ENCODE peak calls at places on chromosomes 6 and 20, in seven cellular contexts. V is uterus; Y is A549; O is fibroblast of pulmonary artery; X is OCI-LY7; U is CD8-positive, alpha-beta T cell; J is astrocyte of the cerebellum. Z is an unnamed sample.
A peak's percentile ranks its signal among the peaks of the same experiment; 100 is the strongest.

GRCh38 chr6:135423649-135424128 is 73.9 kb downstream of the AHI1 start:
- DNase-seq in Y (peak; percentile 8), V (no peak), X (peak; percentile 77), O (peak; percentile 74), U (no peak), J (peak; percentile 11), Z (peak; percentile 12)

GRCh38 chr6:43950206-43950605 is 177.0 kb downstream of the MRPL14 start:
- DNase-seq in X (no peak), U (no peak), J (no peak), Y (no peak), V (peak; percentile 8), O (no peak), Z (no peak)

GRCh38 chr6:5638666-5639065 is 368.1 kb downstream of the NRN1 start:
- DNase-seq in O (no peak), X (no peak), V (no peak), U (no peak), Y (no peak), J (no peak), Z (no peak)

GRCh38 chr6:2916354-2916925 is 13.3 kb upstream of the SERPINB9 start:
- DNase-seq in U (no peak), J (no peak), X (no peak), O (no peak), V (no peak), Y (no peak), Z (no peak)

GRCh38 chr20:32050324-32050723 is 1.7 kb upstream of the HCK start:
- DNase-seq in V (no peak), J (no peak), Y (no peak), O (no peak), X (no peak), U (no peak), Z (no peak)

GRCh38 chr6:41663558-41663957 is 25.3 kb downstream of the MDFI start:
- DNase-seq in U (no peak), Y (no peak), J (no peak), X (no peak), V (no peak), O (no peak), Z (no peak)

GRCh38 chr6:35173068-35174042 is 32.2 kb upstream of the TCP11 start:
- DNase-seq in V (no peak), Y (no peak), X (no peak), J (no peak), U (no peak), O (no peak), Z (no peak)

GRCh38 chr20:18048191-18048590 is 9.5 kb downstream of the OVOL2 start:
- DNase-seq in X (peak; percentile 8), O (no peak), Y (no peak), J (no peak), U (no peak), V (no peak), Z (no peak)

GRCh38 chr6:77292564-77293546 is 170.4 kb downstream of the HTR1B start:
- DNase-seq in O (peak; percentile 91), V (no peak), J (peak; percentile 42), Y (peak; percentile 8), U (no peak), X (no peak), Z (peak; percentile 42)

GRCh38 chr6:26251354-26252081 is 113.5 kb upstream of the BTN3A2 start:
- DNase-seq in V (no peak), X (no peak), J (peak; percentile 84), U (peak; percentile 16), Y (no peak), O (peak; percentile 96), Z (no peak)

GRCh38 chr6:48766349-48766748 is 655.4 kb upstream of the PTCHD4 start:
- DNase-seq in U (no peak), J (peak; percentile 8), Y (no peak), V (no peak), X (no peak), O (peak; percentile 60), Z (peak; percentile 44)

GRCh38 chr6:50539441-50539840 is 173.9 kb upstream of the TFAP2D start:
- DNase-seq in U (no peak), Y (no peak), O (no peak), J (no peak), X (no peak), V (no peak), Z (no peak)

GRCh38 chr6:50541941-50542340 is 171.4 kb upstream of the TFAP2D start:
- DNase-seq in Y (no peak), X (no peak), J (no peak), O (no peak), U (no peak), V (no peak), Z (no peak)

GRCh38 chr6:50549460-50549859 is 163.9 kb upstream of the TFAP2D start:
- DNase-seq in V (no peak), O (no peak), U (no peak), X (no peak), J (no peak), Y (no peak), Z (no peak)

GRCh38 chr6:50543666-50544065 is 169.7 kb upstream of the TFAP2D start:
- DNase-seq in X (no peak), O (no peak), U (no peak), V (no peak), J (no peak), Y (no peak), Z (no peak)
- H3K4me3 ChIP-seq in X (no peak overlapping the region), O (no peak overlapping the region), U (no peak overlapping the region), V (no peak overlapping the region), J (no peak overlapping the region), Y (no peak overlapping the region), Z (no peak overlapping the region)

GRCh38 chr6:133889557-133890301 is 816 bp downstream of the TCF21 start:
- DNase-seq in U (no peak), Y (no peak), X (no peak), O (peak; percentile 68), J (no peak), V (peak; percentile 61), Z (no peak)
- TF ChIP-seq CTCF in U (no peak), Y (no peak), X (no peak), O (peak; percentile 28), J (peak; percentile 21), V (no peak), Z (peak; percentile 21)

GRCh38 chr20:571754-572331 is 28.3 kb upstream of the CSNK2A1 start:
- DNase-seq in X (no peak), V (peak; percentile 42), U (no peak), O (peak; percentile 16), Y (no peak), J (no peak), Z (no peak)
- H3K4me3 ChIP-seq in X (no peak overlapping the region), V (no peak overlapping the region), U (no peak overlapping the region), O (no peak overlapping the region), Y (no peak overlapping the region), J (no peak overlapping the region), Z (no peak overlapping the region)

DNA sequence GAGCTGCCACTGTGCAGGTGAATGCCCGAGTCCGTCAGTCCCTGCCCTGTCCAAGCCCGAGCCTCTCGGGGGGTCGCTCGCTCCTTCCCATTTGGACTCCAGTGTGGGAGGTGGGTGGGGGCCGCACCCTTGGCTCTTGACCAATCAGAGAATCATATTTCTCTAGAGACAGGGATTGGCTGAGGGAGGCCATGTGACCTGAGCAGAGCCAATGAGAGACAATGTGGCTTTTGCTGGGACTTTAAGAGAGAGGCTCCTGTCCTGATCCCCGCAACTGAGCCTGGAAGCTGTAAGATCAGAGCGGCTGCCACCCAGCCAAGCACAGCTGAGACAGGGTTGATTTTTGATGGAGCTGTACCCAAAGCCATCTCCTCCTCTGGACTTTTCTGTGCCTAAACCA is 199.3 kb downstream of the TFAP2C start:
- DNase-seq in J (no peak), O (no peak), V (no peak), U (no peak), X (no peak), Y (no peak), Z (no peak)
- TF ChIP-seq CTCF in J (no peak), O (no peak), V (no peak), U (no peak), X (no peak), Y (no peak), Z (no peak)

GRCh38 chr20:63696311-63696627 is 183 bp upstream of the TNFRSF6B start:
- DNase-seq in Y (no peak), O (no peak), U (no peak), J (no peak), X (peak; percentile 20), V (no peak), Z (no peak)
- H3K4me3 ChIP-seq in Y (no peak overlapping the region), O (peak overlapping the region; percentile 43), U (peak overlapping the region; percentile 49), J (peak overlapping the region; percentile 45), X (no peak overlapping the region), V (no peak overlapping the region), Z (peak overlapping the region; percentile 64)

DNA sequence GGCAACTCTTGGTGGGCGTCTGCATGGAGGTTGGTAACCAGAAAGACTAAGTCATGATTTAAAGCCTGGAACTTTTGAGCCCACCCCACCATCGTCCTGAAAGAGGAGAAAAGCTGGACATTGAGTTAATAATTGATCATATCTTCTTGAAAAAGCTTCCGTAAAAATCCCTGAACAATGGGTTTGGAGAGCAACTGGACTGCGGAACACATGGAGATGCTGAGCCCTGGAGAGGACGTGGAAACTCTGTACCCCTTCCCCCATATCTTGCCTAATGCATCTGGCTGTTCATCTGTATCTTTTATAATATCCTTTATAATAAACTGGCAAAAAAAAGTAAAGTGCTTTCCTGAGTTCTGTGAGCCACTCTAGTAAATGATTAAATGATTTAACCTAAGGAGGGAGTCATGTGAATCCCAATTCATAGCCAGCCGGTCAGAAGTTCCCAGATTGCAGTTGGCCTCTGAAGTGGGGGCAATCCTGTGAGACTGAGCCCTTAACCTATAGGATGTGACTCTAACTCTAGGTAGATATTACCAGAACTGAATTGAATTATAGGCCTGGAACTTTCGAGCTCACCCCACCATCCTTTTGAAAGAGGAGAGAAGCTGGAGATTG is 26.5 kb upstream of the LGSN start:
- DNase-seq in J (no peak), O (no peak), U (no peak), X (no peak), V (no peak), Y (no peak), Z (no peak)
- TF ChIP-seq CTCF in J (no peak), O (no peak), U (no peak), X (no peak), V (no peak), Y (no peak), Z (no peak)

GRCh38 chr6:137919837-137920304 is 52.8 kb downstream of the TNFAIP3 start:
- DNase-seq in X (no peak), J (no peak), V (no peak), O (no peak), U (no peak), Y (no peak), Z (no peak)
- H3K4me3 ChIP-seq in X (no peak overlapping the region), J (no peak overlapping the region), V (no peak overlapping the region), O (no peak overlapping the region), U (no peak overlapping the region), Y (no peak overlapping the region), Z (no peak overlapping the region)

DNA sequence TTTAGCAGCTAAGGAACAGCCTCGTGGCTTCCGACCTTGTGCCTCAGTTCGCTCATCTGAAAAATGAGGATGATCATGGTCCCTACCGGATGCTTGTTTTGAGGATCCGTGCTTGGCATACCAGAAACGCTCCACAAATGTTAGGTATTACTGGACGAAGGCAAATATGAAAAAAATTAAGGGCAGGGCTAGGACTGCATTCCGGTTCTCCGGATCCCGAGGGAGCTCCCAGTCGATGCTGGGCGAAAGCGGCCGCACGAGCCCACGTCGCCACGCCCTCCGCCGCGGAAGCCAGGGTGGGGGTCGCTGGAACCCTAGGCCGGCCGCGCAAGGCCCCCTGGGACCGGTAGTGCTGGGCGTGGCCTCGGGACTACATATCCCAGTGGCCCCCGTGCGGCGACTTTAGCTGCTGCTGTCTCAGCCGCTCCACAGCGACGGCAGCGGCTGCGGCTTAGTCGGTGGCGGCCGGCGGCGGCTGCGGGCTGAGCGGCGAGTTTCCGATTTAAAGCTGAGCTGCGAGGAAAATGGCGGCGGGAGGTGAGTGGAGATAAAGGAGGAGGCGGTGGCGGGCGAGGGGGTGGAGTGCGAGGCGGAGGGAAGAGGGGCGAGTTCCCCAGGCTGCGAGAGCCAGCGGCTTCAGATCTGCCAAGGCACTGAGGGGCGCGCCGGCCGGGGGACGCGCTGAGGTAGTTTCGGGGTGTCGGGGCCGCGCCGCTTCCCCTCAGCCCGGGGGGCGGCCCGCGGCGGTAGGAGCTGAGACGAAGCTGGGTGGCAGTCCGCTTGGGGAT is at the start of gene NCOA3:
- DNase-seq in Y (peak; percentile 95), O (peak; percentile 95), U (peak; percentile 73), J (peak; percentile 76), X (peak; percentile 98), V (peak; percentile 90), Z (peak; percentile 72)
- TF ChIP-seq CTCF in Y (no peak), O (peak; percentile 21), U (peak; percentile 34), J (peak; percentile 28), X (peak; percentile 45), V (peak; percentile 77), Z (peak; percentile 8)

Z was measured in kidney epithelial cell.